ENCODE peak calls at places on chromosomes 3 and 15, in five cellular contexts. S, U, X, Q and J are unnamed samples.

GRCh38 chr3:139607981-139608380 is 68.4 kb upstream of the RBP1 start:
- DNase-seq in S (no peak), U (no peak), X (no peak), Q (no peak), J (no peak)

GRCh38 chr15:63890617-63891016 is 56.9 kb upstream of the HERC1 start:
- DNase-seq in S (no peak), U (no peak), X (no peak), Q (no peak), J (no peak)

GRCh38 chr15:94453227-94453626 is 221.9 kb downstream of the MCTP2 start:
- DNase-seq in S (no peak), U (no peak), X (no peak), Q (peak; percentile 32), J (no peak)

GRCh38 chr3:174387736-174388135 is 471.4 kb upstream of the NAALADL2 start:
- DNase-seq in S (no peak), U (no peak), X (no peak), Q (no peak), J (no peak)

GRCh38 chr3:81308296-81308695 is 453.1 kb downstream of the GBE1 start:
- DNase-seq in S (no peak), U (no peak), X (peak; percentile 57), Q (no peak), J (no peak)

GRCh38 chr3:155334897-155335883 is 41.7 kb upstream of the STRIT1 start:
- DNase-seq in S (no peak), U (peak; percentile 80), X (no peak), Q (no peak), J (no peak)

GRCh38 chr3:99640214-99640851 is 1.9 kb downstream of the COL8A1 start:
- DNase-seq in S (no peak), U (no peak), X (peak; percentile 66), Q (no peak), J (no peak)

GRCh38 chr3:169659858-169660614 is 3.5 kb downstream of the MECOM start:
- DNase-seq in S (no peak), U (no peak), X (no peak), Q (no peak), J (no peak)

GRCh38 chr3:132262305-132262704 is 54.9 kb upstream of the ACP3 start:
- DNase-seq in S (no peak), U (no peak), X (no peak), Q (no peak), J (no peak)

GRCh38 chr3:190616627-190617026 is 102.7 kb downstream of the IL1RAP start:
- DNase-seq in S (no peak), U (no peak), X (no peak), Q (no peak), J (no peak)

GRCh38 chr3:141227752-141228151 is 3.9 kb upstream of the PXYLP1 start:
- DNase-seq in S (peak; percentile 52), U (no peak), X (peak; percentile 56), Q (no peak), J (no peak)

GRCh38 chr3:194326192-194327029 is 24.7 kb downstream of the CPN2 start:
- DNase-seq in S (no peak), U (peak; percentile 33), X (peak; percentile 54), Q (peak; percentile 29), J (no peak)

GRCh38 chr3:57864853-57865252 is 108.7 kb downstream of the SLMAP start:
- DNase-seq in S (no peak), U (no peak), X (no peak), Q (no peak), J (no peak)

GRCh38 chr3:151787626-151788025 is 26.3 kb upstream of the AADAC start:
- DNase-seq in S (no peak), U (no peak), X (peak; percentile 27), Q (no peak), J (no peak)

GRCh38 chr3:156628095-156628690 is 46.2 kb upstream of the TIPARP start:
- DNase-seq in S (no peak), U (no peak), X (peak; percentile 37), Q (no peak), J (no peak)

GRCh38 chr3:60555704-60556340 is 695.4 kb downstream of the FHIT start:
- DNase-seq in S (peak; percentile 7), U (no peak), X (peak; percentile 85), Q (peak; percentile 80), J (no peak)

GRCh38 chr3:127652246-127652995 is 20.3 kb upstream of the ABTB1 start:
- DNase-seq in S (no peak), U (peak; percentile 49), X (peak; percentile 12), Q (no peak), J (no peak)

GRCh38 chr15:59290311-59291213 is 82.1 kb downstream of the MYO1E start:
- DNase-seq in S (no peak), U (no peak), X (no peak), Q (no peak), J (no peak)

GRCh38 chr3:126849768-126850167 is 133.1 kb upstream of the PLXNA1 start:
- DNase-seq in S (no peak), U (no peak), X (no peak), Q (no peak), J (no peak)

GRCh38 chr3:15271785-15272381 is 60.5 kb downstream of the SH3BP5 start:
- DNase-seq in S (no peak), U (no peak), X (no peak), Q (no peak), J (no peak)

GRCh38 chr3:69651765-69652164 is 87.5 kb upstream of the MITF start:
- DNase-seq in S (no peak), U (no peak), X (no peak), Q (no peak), J (no peak)

GRCh38 chr3:73601031-73601430 is 23.7 kb downstream of the PDZRN3 start:
- DNase-seq in S (no peak), U (no peak), X (no peak), Q (no peak), J (no peak)

GRCh38 chr15:69729167-69729748 is 276.6 kb downstream of the RPLP1 start:
- DNase-seq in S (no peak), U (peak; percentile 43), X (no peak), Q (no peak), J (no peak)

GRCh38 chr15:83561661-83562060 is 92.3 kb upstream of the ADAMTSL3 start:
- DNase-seq in S (no peak), U (no peak), X (no peak), Q (peak; percentile 43), J (no peak)

GRCh38 chr3:112115161-112115739 is 17.8 kb downstream of the GCSAM start:
- DNase-seq in S (peak; percentile 49), U (no peak), X (no peak), Q (no peak), J (no peak)

GRCh38 chr3:15812183-15812582 is 14.4 kb upstream of the ANKRD28 start:
- DNase-seq in S (no peak), U (peak; percentile 41), X (no peak), Q (peak; percentile 15), J (no peak)

GRCh38 chr15:72231847-72232461 is 964 bp upstream of the PKM start:
- DNase-seq in S (no peak), U (peak; percentile 80), X (peak; percentile 84), Q (peak; percentile 76), J (no peak)

GRCh38 chr3:171970301-171970788 is 69.0 kb upstream of the FNDC3B start:
- DNase-seq in S (no peak), U (peak; percentile 45), X (peak; percentile 55), Q (no peak), J (no peak)

GRCh38 chr15:68599560-68600071 is 20.8 kb downstream of the CORO2B start:
- DNase-seq in S (peak; percentile 69), U (no peak), X (peak; percentile 77), Q (no peak), J (peak; percentile 47)

GRCh38 chr3:160003520-160004128 is 15.0 kb downstream of the IL12A start:
- DNase-seq in S (no peak), U (peak; percentile 22), X (peak; percentile 13), Q (peak; percentile 41), J (no peak)

GRCh38 chr3:167649731-167650130 is 4.0 kb downstream of the WDR49 start:
- DNase-seq in S (no peak), U (no peak), X (no peak), Q (no peak), J (no peak)

GRCh38 chr3:168100777-168101492 is 5.2 kb upstream of the GOLIM4 start:
- DNase-seq in S (no peak), U (no peak), X (peak; percentile 39), Q (no peak), J (no peak)

DNA sequence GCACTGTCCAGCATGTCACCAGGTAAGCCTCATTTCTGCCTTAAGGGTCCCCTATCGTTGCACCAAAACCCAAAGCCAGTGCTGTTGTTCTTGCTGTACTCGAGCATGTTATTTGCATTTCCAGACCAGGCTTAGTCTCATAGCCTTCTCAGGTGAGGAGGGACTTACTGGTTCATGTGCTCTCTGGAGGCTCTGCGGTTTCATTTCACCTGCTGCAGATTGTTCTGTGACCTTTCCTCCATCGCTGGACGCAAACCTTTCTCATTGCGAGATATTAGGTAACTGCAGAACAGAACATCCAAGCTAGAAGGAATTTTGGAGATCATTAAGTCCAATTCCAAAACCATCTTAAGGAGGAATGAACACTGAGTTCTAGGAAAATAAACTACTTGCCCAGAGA is 187.3 kb upstream of the BCL6 start:
- DNase-seq in S (no peak), U (no peak), X (no peak), Q (no peak), J (no peak)
- H3K4me3 ChIP-seq in S (no peak overlapping the region), U (no peak overlapping the region), X (no peak overlapping the region), Q (no peak overlapping the region), J (no peak overlapping the region)

DNA sequence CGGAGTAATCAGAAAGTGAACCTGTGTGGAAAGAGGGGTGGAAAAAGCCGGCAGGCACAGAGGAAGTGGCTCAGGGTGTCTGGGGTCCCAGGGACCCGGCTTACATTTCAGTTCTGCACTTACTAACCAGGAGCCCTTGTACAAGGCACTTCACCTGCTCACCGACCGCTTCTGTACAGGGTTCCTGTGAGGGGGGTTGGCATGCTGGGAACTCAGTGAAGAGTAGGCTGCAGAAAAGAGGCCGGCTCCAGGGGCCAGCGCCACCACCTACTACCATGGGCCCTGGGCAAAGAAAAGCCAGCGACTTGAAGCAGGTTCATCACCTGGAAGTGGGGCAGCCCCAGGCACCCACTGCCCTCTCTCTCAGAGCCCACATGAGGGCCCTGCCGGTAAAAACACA is 6.2 kb downstream of the STIMATE start:
- DNase-seq in S (no peak), U (no peak), X (no peak), Q (no peak), J (no peak)
- H3K4me3 ChIP-seq in S (no peak overlapping the region), U (no peak overlapping the region), X (no peak overlapping the region), Q (no peak overlapping the region), J (no peak overlapping the region)

DNA sequence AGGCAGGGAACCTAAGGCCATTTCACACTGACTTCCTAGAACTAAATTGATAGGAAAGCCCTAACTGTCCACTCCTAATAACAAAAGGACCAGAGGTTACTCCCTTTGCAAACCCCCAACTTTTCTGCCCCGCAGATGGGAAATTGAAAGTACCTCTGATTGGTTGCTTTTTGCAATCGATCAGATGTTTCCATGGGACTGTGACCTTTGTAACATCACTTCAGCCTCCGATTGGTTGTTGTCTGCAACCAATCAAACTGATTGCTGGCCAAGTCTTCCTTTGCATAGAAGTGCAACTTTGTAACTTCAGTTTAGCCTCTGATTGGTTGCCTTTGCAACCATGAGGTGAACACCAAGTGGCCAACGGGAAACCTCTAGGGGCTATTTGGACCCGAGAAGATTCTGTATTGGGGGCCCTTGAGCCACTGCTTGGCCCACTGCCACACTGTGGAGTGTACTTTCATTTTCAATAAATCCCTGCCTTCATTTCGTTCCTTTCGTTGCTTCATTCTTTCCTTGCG is 11.3 kb upstream of the KNL1 start:
- DNase-seq in S (no peak), U (peak; percentile 55), X (no peak), Q (peak; percentile 58), J (no peak)
- H3K4me3 ChIP-seq in S (no peak overlapping the region), U (peak overlapping the region; percentile 31), X (no peak overlapping the region), Q (peak overlapping the region; percentile 34), J (no peak overlapping the region)

GRCh38 chr3:148697311-148698189 is at the start of gene AGTR1:
- DNase-seq in S (no peak), U (no peak), X (peak; percentile 28), Q (no peak), J (no peak)

GRCh38 chr3:148694116-148694515 is 3.6 kb upstream of the AGTR1 start:
- DNase-seq in S (no peak), U (no peak), X (no peak), Q (no peak), J (no peak)

GRCh38 chr3:148698190-148698806 is 595 bp downstream of the AGTR1 start:
- DNase-seq in S (no peak), U (no peak), X (no peak), Q (no peak), J (no peak)
- H3K4me3 ChIP-seq in S (peak overlapping the region; percentile 65), U (no peak overlapping the region), X (peak overlapping the region; percentile 76), Q (no peak overlapping the region), J (peak overlapping the region; percentile 28)